ENCODE peak calls at places on chromosome 1, in five cellular contexts. E, X, T, J and B are unnamed samples.

GRCh38 chr1:112358798-112359408 is 37.1 kb upstream of the CTTNBP2NL start:
- DNase-seq in J (peak), E (peak), X (no peak), T (no peak), B (peak)

GRCh38 chr1:160795951-160796383 is at the start of gene LY9:
- DNase-seq in E (peak), J (no peak), T (peak), X (no peak), B (peak)

GRCh38 chr1:200890818-200891773 is 3.6 kb upstream of the INAVA start:
- DNase-seq in J (peak), E (no peak), T (no peak), X (no peak), B (no peak)

GRCh38 chr1:244163131-244163530 is 112.0 kb downstream of the ZBTB18 start:
- DNase-seq in X (no peak), T (no peak), E (no peak), J (peak), B (no peak)

GRCh38 chr1:23456226-23456625 is 27.8 kb downstream of the ASAP3 start:
- DNase-seq in T (no peak), J (no peak), X (no peak), E (no peak), B (no peak)

GRCh38 chr1:3697810-3698209 is 45.5 kb downstream of the TP73 start:
- DNase-seq in X (no peak), T (no peak), E (no peak), J (no peak), B (no peak)

GRCh38 chr1:68049941-68050878 is at the start of gene DIRAS3:
- DNase-seq in X (no peak), J (peak), T (no peak), E (no peak), B (no peak)

GRCh38 chr1:152413909-152414308 is at the start of gene CRNN:
- DNase-seq in J (no peak), T (no peak), X (no peak), E (no peak), B (no peak)

GRCh38 chr1:6861075-6861724 is 75.9 kb downstream of the CAMTA1 start:
- DNase-seq in E (peak), J (no peak), X (no peak), T (peak), B (no peak)

GRCh38 chr1:152725261-152725660 is 17.3 kb downstream of the LCE4A start:
- DNase-seq in T (no peak), J (no peak), X (no peak), E (no peak), B (no peak)

GRCh38 chr1:36446261-36446660 is 4.0 kb downstream of the OSCP1 start:
- DNase-seq in J (peak), X (no peak), T (no peak), E (peak), B (peak)

GRCh38 chr1:165253818-165254254 is 102.7 kb downstream of the LMX1A start:
- DNase-seq in E (no peak), T (no peak), J (no peak), X (no peak), B (no peak)

GRCh38 chr1:1114431-1114830 is 1.5 kb downstream of the C1orf159 start:
- DNase-seq in X (no peak), T (no peak), E (no peak), J (no peak), B (no peak)

GRCh38 chr1:47812848-47813508 is 184.2 kb downstream of the TRABD2B start:
- DNase-seq in E (no peak), T (no peak), J (peak), X (no peak), B (no peak)

GRCh38 chr1:202085682-202086373 is 36.9 kb upstream of the GPR37L1 start:
- DNase-seq in J (peak), X (no peak), T (no peak), E (no peak), B (no peak)

GRCh38 chr1:960371-961131 is at the start of gene KLHL17:
- DNase-seq in X (peak), E (peak), T (no peak), J (peak), B (peak)